ENCODE peak calls at places on chromosomes 4 and X, in four cellular contexts. One of them, this sample, is unnamed.

GRCh38 chr4:56410247-56410646 is 23.0 kb upstream of the AASDH start:
- DNase-seq in HepG2: peak; percentile 72
- DNase-seq in H1: no peak
- DNase-seq in GM12878: no peak
- DNase-seq in this sample: peak; percentile 59

GRCh38 chr4:146308951-146309350 is 94.6 kb downstream of the REELD1 start:
- DNase-seq in HepG2: no peak
- DNase-seq in H1: no peak
- DNase-seq in GM12878: no peak
- DNase-seq in this sample: no peak

GRCh38 chr4:96146686-96147085 is 306.8 kb downstream of the PDHA2 start:
- DNase-seq in HepG2: no peak
- DNase-seq in H1: no peak
- DNase-seq in GM12878: no peak
- DNase-seq in this sample: no peak

GRCh38 chrX:40127052-40127451 is 29.3 kb upstream of the BCOR start:
- DNase-seq in HepG2: no peak
- DNase-seq in H1: no peak
- DNase-seq in GM12878: no peak
- DNase-seq in this sample: no peak

GRCh38 chrX:482702-483203 is 96.0 kb upstream of the PPP2R3B start:
- DNase-seq in HepG2: no peak
- DNase-seq in H1: no peak
- DNase-seq in GM12878: no peak
- DNase-seq in this sample: no peak

GRCh38 chr4:77433102-77433733 is 172.4 kb upstream of the CXCL13 start:
- DNase-seq in HepG2: peak; percentile 53
- DNase-seq in H1: no peak
- DNase-seq in GM12878: peak; percentile 7
- DNase-seq in this sample: peak; percentile 22

GRCh38 chr4:103306870-103307345 is 108.8 kb upstream of the CENPE start:
- DNase-seq in HepG2: peak; percentile 82
- DNase-seq in H1: no peak
- DNase-seq in GM12878: no peak
- DNase-seq in this sample: peak; percentile 15

GRCh38 chr4:108611360-108611759 is 9.0 kb upstream of the RPL34 start:
- DNase-seq in HepG2: no peak
- DNase-seq in H1: no peak
- DNase-seq in GM12878: no peak
- DNase-seq in this sample: no peak

GRCh38 chrX:40068048-40068447 is 29.7 kb downstream of the BCOR start:
- DNase-seq in HepG2: no peak
- DNase-seq in H1: no peak
- DNase-seq in GM12878: no peak
- DNase-seq in this sample: no peak

GRCh38 chrX:16113978-16114554 is 9.3 kb upstream of the GRPR start:
- DNase-seq in HepG2: no peak
- DNase-seq in H1: no peak
- DNase-seq in GM12878: no peak
- DNase-seq in this sample: no peak

GRCh38 chrX:70494441-70494840 is 49.8 kb downstream of the DLG3 start:
- DNase-seq in HepG2: no peak
- DNase-seq in H1: no peak
- DNase-seq in GM12878: no peak
- DNase-seq in this sample: no peak

GRCh38 chrX:97065973-97066372 is 182.3 kb downstream of the RPA4 start:
- DNase-seq in HepG2: no peak
- DNase-seq in H1: no peak
- DNase-seq in GM12878: no peak
- DNase-seq in this sample: no peak

GRCh38 chrX:63657821-63658220 is 127.2 kb downstream of the ARHGEF9 start:
- DNase-seq in HepG2: no peak
- DNase-seq in H1: no peak
- DNase-seq in GM12878: no peak
- DNase-seq in this sample: no peak

GRCh38 chr4:82422616-82423015 is 7.6 kb downstream of the HNRNPDL start:
- DNase-seq in HepG2: no peak
- DNase-seq in H1: no peak
- DNase-seq in GM12878: no peak
- DNase-seq in this sample: no peak

GRCh38 chr4:70637239-70637920 is 8.8 kb downstream of the ENAM start:
- DNase-seq in HepG2: no peak
- DNase-seq in H1: no peak
- DNase-seq in GM12878: no peak
- DNase-seq in this sample: no peak

GRCh38 chrX:149540621-149541520 is at the start of gene EOLA1:
- DNase-seq in HepG2: peak; percentile 92
- DNase-seq in H1: no peak
- DNase-seq in GM12878: peak; percentile 97
- DNase-seq in this sample: peak; percentile 47

GRCh38 chrX:149539283-149540132 is 1.3 kb upstream of the EOLA1 start:
- DNase-seq in HepG2: peak; percentile 81
- DNase-seq in H1: peak; percentile 84
- DNase-seq in GM12878: peak; percentile 83
- DNase-seq in this sample: peak; percentile 74

GRCh38 chrX:149541521-149542047 is 772 bp downstream of the EOLA1 start:
- DNase-seq in HepG2: no peak
- DNase-seq in H1: no peak
- DNase-seq in GM12878: no peak
- DNase-seq in this sample: no peak

DNA sequence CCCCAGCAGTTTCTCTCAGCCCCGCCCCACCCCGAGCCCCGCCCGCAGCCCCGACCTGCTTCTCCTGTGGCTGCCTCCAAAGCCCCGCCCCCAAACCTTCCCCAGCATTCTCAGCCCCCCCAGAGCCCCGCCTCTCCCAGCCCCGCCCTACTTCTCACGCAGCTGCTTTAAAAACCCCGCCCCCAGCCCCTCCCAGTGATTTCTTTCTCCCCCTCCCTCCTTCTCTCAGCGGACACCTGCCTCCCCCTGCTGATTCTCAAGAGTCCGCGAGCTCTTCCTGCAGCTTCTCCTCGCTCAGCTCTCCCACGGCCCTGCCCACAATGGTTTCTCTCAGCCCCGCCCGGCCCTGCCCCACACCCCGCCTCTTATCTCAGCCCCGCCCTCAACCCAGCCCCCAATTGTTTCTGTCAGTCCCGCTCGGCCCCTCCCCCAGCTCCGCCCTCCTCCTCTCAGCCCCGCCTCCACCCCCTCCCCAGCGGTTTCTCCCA is 635 bp upstream of the EOLA1 start:
- DNase-seq in HepG2: peak; percentile 70
- DNase-seq in H1: peak; percentile 79
- DNase-seq in GM12878: no peak
- DNase-seq in this sample: peak; percentile 44
- TF ChIP-seq SUZ12 in HepG2: no peak
- TF ChIP-seq SUZ12 in H1: no peak
- TF ChIP-seq SUZ12 in GM12878: no peak
- TF ChIP-seq SUZ12 in this sample: no peak

GRCh38 chr4:181661090-181661489 is 582.1 kb upstream of the TENM3 start:
- DNase-seq in HepG2: no peak
- DNase-seq in H1: no peak
- DNase-seq in GM12878: no peak
- DNase-seq in this sample: no peak
- H3K4me3 ChIP-seq in HepG2: no peak overlapping the region
- H3K4me3 ChIP-seq in H1: no peak overlapping the region
- H3K4me3 ChIP-seq in GM12878: no peak overlapping the region
- H3K4me3 ChIP-seq in this sample: no peak overlapping the region

GRCh38 chrX:23902419-23902818 is 5.3 kb downstream of the APOO start:
- DNase-seq in HepG2: peak; percentile 50
- DNase-seq in H1: no peak
- DNase-seq in GM12878: no peak
- DNase-seq in this sample: no peak
- TF ChIP-seq SUZ12 in HepG2: no peak
- TF ChIP-seq SUZ12 in H1: no peak
- TF ChIP-seq SUZ12 in GM12878: no peak
- TF ChIP-seq SUZ12 in this sample: no peak

GRCh38 chr4:113617195-113617594 is 144.3 kb downstream of the CAMK2D start:
- DNase-seq in HepG2: no peak
- DNase-seq in H1: no peak
- DNase-seq in GM12878: no peak
- DNase-seq in this sample: no peak
- H3K4me3 ChIP-seq in HepG2: no peak overlapping the region
- H3K4me3 ChIP-seq in H1: no peak overlapping the region
- H3K4me3 ChIP-seq in GM12878: no peak overlapping the region
- H3K4me3 ChIP-seq in this sample: no peak overlapping the region

GRCh38 chr4:88159137-88159725 is 792 bp upstream of the ABCG2 start:
- DNase-seq in HepG2: peak; percentile 44
- DNase-seq in H1: no peak
- DNase-seq in GM12878: no peak
- DNase-seq in this sample: no peak

GRCh38 chr4:88166608-88167007 is 8.2 kb upstream of the ABCG2 start:
- DNase-seq in HepG2: no peak
- DNase-seq in H1: no peak
- DNase-seq in GM12878: no peak
- DNase-seq in this sample: no peak

GRCh38 chr4:88158360-88159136 is at the start of gene ABCG2:
- DNase-seq in HepG2: peak; percentile 16
- DNase-seq in H1: peak; percentile 80
- DNase-seq in GM12878: no peak
- DNase-seq in this sample: peak; percentile 69

GRCh38 chr4:88162636-88163035 is 4.2 kb upstream of the ABCG2 start:
- DNase-seq in HepG2: peak; percentile 66
- DNase-seq in H1: no peak
- DNase-seq in GM12878: no peak
- DNase-seq in this sample: no peak

DNA sequence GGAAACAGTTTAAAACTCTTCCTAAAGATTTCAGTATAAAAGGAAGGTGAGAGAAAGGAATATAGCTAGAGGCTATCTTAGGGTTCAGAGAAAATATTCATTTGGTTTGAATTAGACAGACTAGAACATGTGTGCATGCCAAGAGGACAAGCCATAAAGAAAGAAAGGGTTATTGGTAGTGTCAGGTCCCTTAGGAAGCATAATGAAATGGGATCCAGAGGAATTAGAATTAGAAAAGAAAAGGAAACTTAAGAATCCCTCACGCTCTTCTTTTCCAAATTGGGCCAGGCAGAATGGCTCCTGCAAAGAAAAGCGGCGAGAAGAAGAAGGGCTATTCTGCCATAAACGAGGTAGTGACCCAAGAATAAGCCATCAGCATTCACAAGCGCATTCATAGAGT is 4.8 kb upstream of the ABCG2 start:
- DNase-seq in HepG2: no peak
- DNase-seq in H1: no peak
- DNase-seq in GM12878: no peak
- DNase-seq in this sample: no peak
- TF ChIP-seq SUZ12 in HepG2: no peak
- TF ChIP-seq SUZ12 in H1: no peak
- TF ChIP-seq SUZ12 in GM12878: no peak
- TF ChIP-seq SUZ12 in this sample: no peak

GRCh38 chr4:113759696-113760093 is 1.8 kb downstream of the CAMK2D start:
- DNase-seq in HepG2: no peak
- DNase-seq in H1: no peak
- DNase-seq in GM12878: no peak
- DNase-seq in this sample: no peak

GRCh38 chr4:113758361-113758760 is 3.2 kb downstream of the CAMK2D start:
- DNase-seq in HepG2: no peak
- DNase-seq in H1: no peak
- DNase-seq in GM12878: no peak
- DNase-seq in this sample: no peak

GRCh38 chr4:113760852-113761681 is 471 bp downstream of the CAMK2D start:
- DNase-seq in HepG2: peak; percentile 74
- DNase-seq in H1: peak; percentile 73
- DNase-seq in GM12878: no peak
- DNase-seq in this sample: no peak

GRCh38 chr4:113761682-113762060 is at the start of gene CAMK2D:
- DNase-seq in HepG2: peak; percentile 85
- DNase-seq in H1: peak; percentile 81
- DNase-seq in GM12878: peak; percentile 81
- DNase-seq in this sample: no peak

DNA sequence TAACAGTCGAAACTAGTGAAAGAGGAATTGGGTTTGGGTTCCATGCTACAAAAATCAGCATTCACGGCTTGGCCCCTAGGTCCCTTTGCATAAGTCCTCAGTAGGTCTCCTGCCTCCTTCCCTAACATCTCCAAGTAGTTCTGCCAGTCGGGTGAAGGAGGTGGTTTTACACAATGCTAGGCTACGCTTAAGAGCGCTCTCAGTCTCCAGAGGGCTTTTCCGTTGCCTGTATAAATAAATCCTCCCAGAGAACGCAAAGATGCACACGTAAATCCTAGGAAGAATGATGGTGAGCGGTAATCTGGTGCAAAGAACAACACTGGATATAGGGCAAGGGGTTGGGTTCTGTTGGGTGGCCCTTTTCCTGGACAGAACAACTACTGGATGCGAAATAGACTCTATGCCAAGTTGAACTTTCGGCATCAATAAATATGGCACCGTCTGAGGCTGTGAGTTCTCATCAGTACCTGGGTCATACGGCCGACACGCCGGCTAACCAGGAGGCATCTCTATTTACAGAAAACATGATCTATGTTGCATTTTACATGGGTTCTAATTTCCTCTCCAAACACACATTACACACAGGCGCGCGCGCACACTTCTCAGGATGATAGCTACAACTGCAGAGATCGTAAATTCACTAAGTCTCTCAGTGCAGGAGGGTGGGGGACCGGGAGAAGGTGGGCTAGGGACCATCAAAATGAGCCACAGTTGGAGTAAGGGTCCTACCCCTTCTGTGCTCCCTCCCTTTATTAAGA is 1.3 kb downstream of the CAMK2D start:
- DNase-seq in HepG2: no peak
- DNase-seq in H1: no peak
- DNase-seq in GM12878: no peak
- DNase-seq in this sample: no peak
- H3K4me3 ChIP-seq in HepG2: peak overlapping the region; percentile 96
- H3K4me3 ChIP-seq in H1: peak overlapping the region; percentile 84
- H3K4me3 ChIP-seq in GM12878: peak overlapping the region; percentile 99
- H3K4me3 ChIP-seq in this sample: peak overlapping the region; percentile 82

DNA sequence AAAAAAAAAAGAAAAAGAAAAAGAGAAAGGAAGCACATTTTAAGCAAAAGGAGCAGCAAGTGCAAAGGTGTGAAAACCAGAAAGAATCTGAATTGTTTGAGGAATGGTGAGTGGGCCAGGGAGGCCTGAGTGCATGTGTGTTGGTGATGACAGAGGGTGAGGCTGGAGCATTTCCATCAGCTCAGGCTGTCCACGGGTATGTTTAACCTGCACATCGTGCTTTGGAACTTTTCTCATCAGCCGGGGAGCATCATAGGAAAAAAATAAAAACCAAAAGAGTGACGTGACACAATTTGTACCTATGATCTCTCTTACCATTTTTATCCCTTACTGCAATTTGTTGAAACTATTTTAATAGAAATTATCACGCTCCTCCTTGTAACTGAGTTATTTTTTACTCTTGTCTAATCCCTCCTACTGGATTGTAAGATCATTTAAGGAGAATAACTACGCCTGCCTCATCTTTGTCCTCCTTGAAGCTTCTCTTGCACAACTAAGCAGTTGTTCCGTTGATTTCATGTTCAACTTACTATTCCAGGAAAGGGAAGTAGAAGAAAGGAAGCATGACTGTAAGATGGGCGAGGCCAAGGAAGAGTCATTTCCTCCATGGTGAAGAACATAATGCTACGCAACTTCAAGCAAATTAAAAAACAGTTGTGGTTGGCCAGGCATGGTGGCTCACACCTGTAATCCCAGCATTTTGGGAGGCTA is 7.0 kb downstream of the PALLD start:
- DNase-seq in HepG2: no peak
- DNase-seq in H1: no peak
- DNase-seq in GM12878: no peak
- DNase-seq in this sample: no peak
- TF ChIP-seq SUZ12 in HepG2: no peak
- TF ChIP-seq SUZ12 in H1: no peak
- TF ChIP-seq SUZ12 in GM12878: no peak
- TF ChIP-seq SUZ12 in this sample: no peak